ENCODE peak calls at places on chromosomes 6 and 20, in eight cellular contexts. One of them, this sample, is unnamed.

GRCh38 chr6:44039191-44039719 is 88.0 kb downstream of the MRPL14 start:
- DNase-seq in dorsolateral prefrontal cortex: no peak
- DNase-seq in posterior vena cava: peak; percentile 41
- DNase-seq in coronary artery: peak; percentile 65
- DNase-seq in aorta: peak; percentile 55
- DNase-seq in skeletal muscle cell: no peak
- DNase-seq in activated naive CD4-positive, alpha-beta T cell: no peak
- DNase-seq in EH: no peak
- DNase-seq in this sample: no peak

GRCh38 chr6:153858529-153858928 is 180.5 kb upstream of the OPRM1 start:
- DNase-seq in dorsolateral prefrontal cortex: no peak
- DNase-seq in activated naive CD4-positive, alpha-beta T cell: no peak
- DNase-seq in aorta: no peak
- DNase-seq in EH: no peak
- DNase-seq in skeletal muscle cell: no peak
- DNase-seq in posterior vena cava: no peak
- DNase-seq in coronary artery: no peak
- DNase-seq in this sample: no peak

GRCh38 chr20:35947489-35947888 is 6.8 kb downstream of the SCAND1 start:
- DNase-seq in EH: peak; percentile 30
- DNase-seq in coronary artery: no peak
- DNase-seq in skeletal muscle cell: no peak
- DNase-seq in posterior vena cava: no peak
- DNase-seq in dorsolateral prefrontal cortex: no peak
- DNase-seq in aorta: no peak
- DNase-seq in activated naive CD4-positive, alpha-beta T cell: no peak
- DNase-seq in this sample: no peak

GRCh38 chr6:114952229-114952628 is 609.4 kb upstream of the HS3ST5 start:
- DNase-seq in posterior vena cava: no peak
- DNase-seq in activated naive CD4-positive, alpha-beta T cell: no peak
- DNase-seq in skeletal muscle cell: no peak
- DNase-seq in dorsolateral prefrontal cortex: no peak
- DNase-seq in aorta: no peak
- DNase-seq in EH: no peak
- DNase-seq in coronary artery: no peak
- DNase-seq in this sample: no peak

GRCh38 chr6:160887616-160888015 is 104.0 kb upstream of the MAP3K4 start:
- DNase-seq in dorsolateral prefrontal cortex: no peak
- DNase-seq in EH: no peak
- DNase-seq in posterior vena cava: no peak
- DNase-seq in skeletal muscle cell: no peak
- DNase-seq in activated naive CD4-positive, alpha-beta T cell: no peak
- DNase-seq in aorta: no peak
- DNase-seq in coronary artery: no peak
- DNase-seq in this sample: no peak

GRCh38 chr20:21166801-21167200 is 40.9 kb downstream of the KIZ start:
- DNase-seq in skeletal muscle cell: no peak
- DNase-seq in coronary artery: no peak
- DNase-seq in aorta: no peak
- DNase-seq in EH: peak; percentile 21
- DNase-seq in activated naive CD4-positive, alpha-beta T cell: no peak
- DNase-seq in dorsolateral prefrontal cortex: no peak
- DNase-seq in posterior vena cava: no peak
- DNase-seq in this sample: no peak

GRCh38 chr6:152461556-152461955 is 175.6 kb downstream of the SYNE1 start:
- DNase-seq in aorta: no peak
- DNase-seq in skeletal muscle cell: no peak
- DNase-seq in EH: peak; percentile 23
- DNase-seq in posterior vena cava: no peak
- DNase-seq in activated naive CD4-positive, alpha-beta T cell: no peak
- DNase-seq in coronary artery: no peak
- DNase-seq in dorsolateral prefrontal cortex: no peak
- DNase-seq in this sample: no peak

GRCh38 chr20:14633507-14633906 is 296.1 kb upstream of the FLRT3 start:
- DNase-seq in posterior vena cava: no peak
- DNase-seq in activated naive CD4-positive, alpha-beta T cell: no peak
- DNase-seq in skeletal muscle cell: no peak
- DNase-seq in coronary artery: no peak
- DNase-seq in EH: peak; percentile 54
- DNase-seq in dorsolateral prefrontal cortex: no peak
- DNase-seq in aorta: no peak
- DNase-seq in this sample: no peak

GRCh38 chr6:156787569-156788492 is 10.7 kb downstream of the ARID1B start:
- DNase-seq in EH: no peak
- DNase-seq in dorsolateral prefrontal cortex: no peak
- DNase-seq in posterior vena cava: no peak
- DNase-seq in skeletal muscle cell: no peak
- DNase-seq in activated naive CD4-positive, alpha-beta T cell: no peak
- DNase-seq in coronary artery: no peak
- DNase-seq in aorta: no peak
- DNase-seq in this sample: no peak

GRCh38 chr20:5122861-5123260 is 3.1 kb upstream of the PCNA start:
- DNase-seq in coronary artery: no peak
- DNase-seq in activated naive CD4-positive, alpha-beta T cell: no peak
- DNase-seq in aorta: no peak
- DNase-seq in EH: no peak
- DNase-seq in posterior vena cava: no peak
- DNase-seq in dorsolateral prefrontal cortex: no peak
- DNase-seq in skeletal muscle cell: no peak
- DNase-seq in this sample: no peak

GRCh38 chr6:36120539-36120938 is 9.8 kb upstream of the MAPK13 start:
- DNase-seq in skeletal muscle cell: no peak
- DNase-seq in coronary artery: no peak
- DNase-seq in activated naive CD4-positive, alpha-beta T cell: no peak
- DNase-seq in aorta: no peak
- DNase-seq in dorsolateral prefrontal cortex: no peak
- DNase-seq in EH: no peak
- DNase-seq in posterior vena cava: no peak
- DNase-seq in this sample: no peak

GRCh38 chr20:63698739-63699465 is 2.5 kb downstream of the TNFRSF6B start:
- DNase-seq in dorsolateral prefrontal cortex: no peak
- DNase-seq in coronary artery: peak; percentile 81
- DNase-seq in posterior vena cava: peak; percentile 94
- DNase-seq in activated naive CD4-positive, alpha-beta T cell: no peak
- DNase-seq in skeletal muscle cell: peak; percentile 70
- DNase-seq in aorta: peak; percentile 94
- DNase-seq in EH: peak; percentile 92
- DNase-seq in this sample: no peak

GRCh38 chr6:69763763-69764162 is 33.0 kb downstream of the LMBRD1 start:
- DNase-seq in aorta: no peak
- DNase-seq in EH: no peak
- DNase-seq in coronary artery: no peak
- DNase-seq in skeletal muscle cell: no peak
- DNase-seq in posterior vena cava: no peak
- DNase-seq in dorsolateral prefrontal cortex: no peak
- DNase-seq in activated naive CD4-positive, alpha-beta T cell: no peak
- DNase-seq in this sample: no peak

GRCh38 chr6:112800916-112801315 is 453.8 kb downstream of the RFPL4B start:
- DNase-seq in coronary artery: no peak
- DNase-seq in skeletal muscle cell: no peak
- DNase-seq in dorsolateral prefrontal cortex: no peak
- DNase-seq in EH: peak; percentile 22
- DNase-seq in aorta: no peak
- DNase-seq in posterior vena cava: no peak
- DNase-seq in activated naive CD4-positive, alpha-beta T cell: no peak
- DNase-seq in this sample: no peak

GRCh38 chr20:23879328-23879798 is at the start of gene CST5:
- DNase-seq in activated naive CD4-positive, alpha-beta T cell: no peak
- DNase-seq in skeletal muscle cell: no peak
- DNase-seq in EH: no peak
- DNase-seq in aorta: no peak
- DNase-seq in posterior vena cava: peak; percentile 69
- DNase-seq in dorsolateral prefrontal cortex: no peak
- DNase-seq in coronary artery: no peak
- DNase-seq in this sample: no peak

GRCh38 chr6:44039839-44040350 is 87.4 kb downstream of the MRPL14 start:
- DNase-seq in posterior vena cava: peak; percentile 46
- DNase-seq in EH: no peak
- DNase-seq in dorsolateral prefrontal cortex: no peak
- DNase-seq in skeletal muscle cell: no peak
- DNase-seq in coronary artery: peak; percentile 57
- DNase-seq in activated naive CD4-positive, alpha-beta T cell: no peak
- DNase-seq in aorta: peak; percentile 50
- DNase-seq in this sample: no peak

GRCh38 chr6:118298476-118298875 is 249.6 kb upstream of the PLN start:
- DNase-seq in activated naive CD4-positive, alpha-beta T cell: no peak
- DNase-seq in coronary artery: no peak
- DNase-seq in aorta: no peak
- DNase-seq in EH: no peak
- DNase-seq in skeletal muscle cell: no peak
- DNase-seq in posterior vena cava: no peak
- DNase-seq in dorsolateral prefrontal cortex: no peak
- DNase-seq in this sample: no peak

GRCh38 chr6:144036064-144036873 is 28.2 kb upstream of the PLAGL1 start:
- DNase-seq in dorsolateral prefrontal cortex: no peak
- DNase-seq in posterior vena cava: no peak
- DNase-seq in activated naive CD4-positive, alpha-beta T cell: no peak
- DNase-seq in skeletal muscle cell: peak; percentile 10
- DNase-seq in EH: peak; percentile 63
- DNase-seq in coronary artery: no peak
- DNase-seq in aorta: no peak
- DNase-seq in this sample: no peak

GRCh38 chr6:147909645-147910044 is 401.2 kb downstream of the SAMD5 start:
- DNase-seq in skeletal muscle cell: peak; percentile 46
- DNase-seq in aorta: no peak
- DNase-seq in posterior vena cava: no peak
- DNase-seq in dorsolateral prefrontal cortex: no peak
- DNase-seq in activated naive CD4-positive, alpha-beta T cell: no peak
- DNase-seq in coronary artery: no peak
- DNase-seq in EH: peak; percentile 61
- DNase-seq in this sample: no peak

GRCh38 chr20:42046686-42047085 is 428.5 kb upstream of the CHD6 start:
- DNase-seq in dorsolateral prefrontal cortex: no peak
- DNase-seq in activated naive CD4-positive, alpha-beta T cell: no peak
- DNase-seq in posterior vena cava: no peak
- DNase-seq in aorta: no peak
- DNase-seq in skeletal muscle cell: no peak
- DNase-seq in EH: no peak
- DNase-seq in coronary artery: no peak
- DNase-seq in this sample: no peak

GRCh38 chr20:17827759-17828559 is 128.2 kb downstream of the BANF2 start:
- DNase-seq in dorsolateral prefrontal cortex: no peak
- DNase-seq in activated naive CD4-positive, alpha-beta T cell: no peak
- DNase-seq in EH: no peak
- DNase-seq in posterior vena cava: peak; percentile 38
- DNase-seq in coronary artery: no peak
- DNase-seq in aorta: no peak
- DNase-seq in skeletal muscle cell: no peak
- DNase-seq in this sample: no peak

GRCh38 chr20:9615766-9616454 is 101.5 kb downstream of the LAMP5 start:
- DNase-seq in aorta: no peak
- DNase-seq in coronary artery: no peak
- DNase-seq in dorsolateral prefrontal cortex: no peak
- DNase-seq in skeletal muscle cell: no peak
- DNase-seq in posterior vena cava: no peak
- DNase-seq in EH: no peak
- DNase-seq in activated naive CD4-positive, alpha-beta T cell: no peak
- DNase-seq in this sample: no peak

GRCh38 chr20:62027698-62028321 is 37.9 kb downstream of the TAF4 start:
- DNase-seq in coronary artery: no peak
- DNase-seq in posterior vena cava: no peak
- DNase-seq in activated naive CD4-positive, alpha-beta T cell: no peak
- DNase-seq in aorta: peak; percentile 51
- DNase-seq in EH: no peak
- DNase-seq in dorsolateral prefrontal cortex: no peak
- DNase-seq in skeletal muscle cell: no peak
- DNase-seq in this sample: no peak

GRCh38 chr6:81950877-81951276 is 198.4 kb upstream of the TENT5A start:
- DNase-seq in aorta: no peak
- DNase-seq in EH: peak; percentile 80
- DNase-seq in posterior vena cava: no peak
- DNase-seq in dorsolateral prefrontal cortex: no peak
- DNase-seq in skeletal muscle cell: peak; percentile 52
- DNase-seq in coronary artery: no peak
- DNase-seq in activated naive CD4-positive, alpha-beta T cell: no peak
- DNase-seq in this sample: no peak

GRCh38 chr6:217048-217659 is 75.1 kb upstream of the DUSP22 start:
- DNase-seq in skeletal muscle cell: no peak
- DNase-seq in EH: no peak
- DNase-seq in coronary artery: no peak
- DNase-seq in activated naive CD4-positive, alpha-beta T cell: no peak
- DNase-seq in dorsolateral prefrontal cortex: no peak
- DNase-seq in aorta: no peak
- DNase-seq in posterior vena cava: no peak
- DNase-seq in this sample: no peak

GRCh38 chr6:54647301-54647664 is 199.3 kb upstream of the FAM83B start:
- DNase-seq in posterior vena cava: no peak
- DNase-seq in aorta: no peak
- DNase-seq in dorsolateral prefrontal cortex: no peak
- DNase-seq in coronary artery: no peak
- DNase-seq in activated naive CD4-positive, alpha-beta T cell: no peak
- DNase-seq in skeletal muscle cell: no peak
- DNase-seq in EH: no peak
- DNase-seq in this sample: no peak

GRCh38 chr6:74343804-74344203 is 647.8 kb downstream of the CD109 start:
- DNase-seq in EH: peak; percentile 18
- DNase-seq in posterior vena cava: no peak
- DNase-seq in activated naive CD4-positive, alpha-beta T cell: no peak
- DNase-seq in coronary artery: no peak
- DNase-seq in dorsolateral prefrontal cortex: no peak
- DNase-seq in aorta: no peak
- DNase-seq in skeletal muscle cell: no peak
- DNase-seq in this sample: no peak

GRCh38 chr20:58665606-58666005 is 14.5 kb downstream of the STX16 start:
- DNase-seq in skeletal muscle cell: no peak
- DNase-seq in dorsolateral prefrontal cortex: no peak
- DNase-seq in posterior vena cava: no peak
- DNase-seq in coronary artery: no peak
- DNase-seq in activated naive CD4-positive, alpha-beta T cell: no peak
- DNase-seq in aorta: no peak
- DNase-seq in EH: no peak
- DNase-seq in this sample: no peak

GRCh38 chr6:1604347-1604990 is 5.2 kb upstream of the FOXC1 start:
- DNase-seq in EH: peak; percentile 60
- DNase-seq in dorsolateral prefrontal cortex: peak; percentile 44
- DNase-seq in skeletal muscle cell: no peak
- DNase-seq in coronary artery: no peak
- DNase-seq in activated naive CD4-positive, alpha-beta T cell: peak; percentile 58
- DNase-seq in aorta: peak; percentile 95
- DNase-seq in posterior vena cava: peak; percentile 89
- DNase-seq in this sample: peak; percentile 13

GRCh38 chr20:64001607-64002011 is 20.7 kb downstream of the PRPF6 start:
- DNase-seq in aorta: no peak
- DNase-seq in EH: no peak
- DNase-seq in coronary artery: no peak
- DNase-seq in dorsolateral prefrontal cortex: no peak
- DNase-seq in posterior vena cava: no peak
- DNase-seq in skeletal muscle cell: no peak
- DNase-seq in activated naive CD4-positive, alpha-beta T cell: no peak
- DNase-seq in this sample: no peak

GRCh38 chr6:33923857-33924514 is 120.2 kb upstream of the MLN start:
- DNase-seq in EH: peak; percentile 2
- DNase-seq in activated naive CD4-positive, alpha-beta T cell: no peak
- DNase-seq in aorta: no peak
- DNase-seq in posterior vena cava: peak; percentile 75
- DNase-seq in coronary artery: no peak
- DNase-seq in dorsolateral prefrontal cortex: no peak
- DNase-seq in skeletal muscle cell: no peak
- DNase-seq in this sample: no peak